ENCODE peak calls at places on chromosomes 16 and 17, in six cellular contexts. U, D, S, X, F and C are unnamed samples.

GRCh38 chr17:28675485-28675884 is 13.5 kb downstream of the SUPT6H start:
- DNase-seq in U (no peak), D (no peak), S (no peak), X (no peak), F (peak), C (no peak)

GRCh38 chr16:85286970-85287814 is 174.9 kb upstream of the CIBAR2 start:
- DNase-seq in U (peak), D (no peak), S (peak), X (peak), F (no peak), C (peak)

GRCh38 chr17:78828470-78829185 is 12.0 kb downstream of the USP36 start:
- DNase-seq in U (no peak), D (no peak), S (peak), X (no peak), F (no peak), C (no peak)

GRCh38 chr17:73647767-73648542 is 3.7 kb upstream of the SDK2 start:
- DNase-seq in U (no peak), D (no peak), S (no peak), X (no peak), F (no peak), C (no peak)

GRCh38 chr17:27651411-27652345 is 20.7 kb downstream of the LGALS9 start:
- DNase-seq in U (peak), D (no peak), S (peak), X (no peak), F (peak), C (peak)

GRCh38 chr17:62840871-62841270 is 32.8 kb upstream of the MARCHF10 start:
- DNase-seq in U (no peak), D (no peak), S (no peak), X (no peak), F (no peak), C (no peak)

GRCh38 chr16:24309222-24309905 is 53.2 kb downstream of the CACNG3 start:
- DNase-seq in U (peak), D (no peak), S (peak), X (peak), F (no peak), C (no peak)

GRCh38 chr17:17152385-17152784 is 53.7 kb downstream of the PLD6 start:
- DNase-seq in U (peak), D (no peak), S (peak), X (no peak), F (no peak), C (peak)

GRCh38 chr16:3025032-3026002 is 1.5 kb downstream of the THOC6 start:
- DNase-seq in U (no peak), D (no peak), S (no peak), X (no peak), F (no peak), C (no peak)

GRCh38 chr16:30004424-30004776 is 6.4 kb downstream of the DOC2A start:
- DNase-seq in U (no peak), D (no peak), S (no peak), X (no peak), F (peak), C (peak)

GRCh38 chr17:9842057-9842758 is 16.5 kb downstream of the GLP2R start:
- DNase-seq in U (peak), D (no peak), S (no peak), X (no peak), F (no peak), C (peak)

GRCh38 chr17:7293821-7294613 is 422 bp downstream of the YBX2 start:
- DNase-seq in U (no peak), D (no peak), S (no peak), X (no peak), F (peak), C (peak)

GRCh38 chr17:44920565-44920940 is 5.3 kb upstream of the GFAP start:
- DNase-seq in U (no peak), D (no peak), S (no peak), X (no peak), F (peak), C (no peak)

GRCh38 chr16:89721644-89722391 is 481 bp downstream of the ZNF276 start:
- DNase-seq in U (peak), D (no peak), S (peak), X (no peak), F (peak), C (peak)

GRCh38 chr17:83103200-83103937 is 24.0 kb downstream of the METRNL start:
- DNase-seq in U (no peak), D (no peak), S (peak), X (no peak), F (peak), C (peak)

GRCh38 chr16:56747486-56748045 is 17.6 kb downstream of the NUP93 start:
- DNase-seq in U (no peak), D (no peak), S (no peak), X (no peak), F (no peak), C (no peak)

GRCh38 chr17:7782237-7782636 is 51.8 kb upstream of the KDM6B start:
- DNase-seq in U (no peak), D (no peak), S (peak), X (peak), F (no peak), C (no peak)

GRCh38 chr17:77968788-77969187 is 10.3 kb downstream of the TNRC6C start:
- DNase-seq in U (no peak), D (no peak), S (no peak), X (no peak), F (no peak), C (no peak)

GRCh38 chr17:67696347-67696746 is 21.4 kb upstream of the NOL11 start:
- DNase-seq in U (no peak), D (no peak), S (no peak), X (no peak), F (no peak), C (no peak)

GRCh38 chr16:14401839-14402115 is 228.3 kb downstream of the PARN start:
- DNase-seq in U (peak), D (no peak), S (no peak), X (no peak), F (no peak), C (peak)

GRCh38 chr16:72182976-72183375 is 11.0 kb upstream of the PMFBP1 start:
- DNase-seq in U (no peak), D (no peak), S (no peak), X (no peak), F (no peak), C (no peak)

GRCh38 chr17:64081802-64082799 is 47.8 kb downstream of the ERN1 start:
- DNase-seq in U (no peak), D (no peak), S (peak), X (peak), F (no peak), C (no peak)

GRCh38 chr17:39077874-39078273 is 73.6 kb downstream of the PLXDC1 start:
- DNase-seq in U (no peak), D (no peak), S (peak), X (no peak), F (no peak), C (no peak)

GRCh38 chr17:82892869-82893565 is 53.2 kb upstream of the ZNF750 start:
- DNase-seq in U (peak), D (no peak), S (no peak), X (no peak), F (no peak), C (peak)

GRCh38 chr17:47305302-47305923 is 18.3 kb upstream of the EFCAB13 start:
- DNase-seq in U (no peak), D (peak), S (peak), X (peak), F (no peak), C (no peak)